ENCODE peak calls at places on chromosome 11, in six cellular contexts. A, W, C, K, D and H are unnamed samples.

GRCh38 chr11:117915219-117915618 is 14.0 kb downstream of the TMPRSS13 start:
- DNase-seq in D (no peak), W (no peak), A (no peak), K (no peak), C (no peak), H (no peak)

GRCh38 chr11:67389477-67389876 is 2.3 kb upstream of the RAD9A start:
- DNase-seq in W (no peak), K (no peak), C (no peak), A (no peak), D (peak), H (peak)

GRCh38 chr11:110897035-110897434 is 184.8 kb upstream of the ARHGAP20 start:
- DNase-seq in K (no peak), W (no peak), C (no peak), A (no peak), D (no peak), H (no peak)

GRCh38 chr11:8768625-8769333 is 86.2 kb downstream of the RPL27A start:
- DNase-seq in A (no peak), K (no peak), W (no peak), C (no peak), D (peak), H (no peak)

GRCh38 chr11:117356126-117356761 is 28.6 kb downstream of the CEP164 start:
- DNase-seq in A (no peak), W (no peak), C (no peak), D (no peak), K (no peak), H (no peak)

GRCh38 chr11:13448876-13449275 is 14.1 kb downstream of the BTBD10 start:
- DNase-seq in C (no peak), D (no peak), W (no peak), K (no peak), A (no peak), H (no peak)

GRCh38 chr11:99268895-99269294 is 248.1 kb downstream of the CNTN5 start:
- DNase-seq in W (no peak), D (no peak), A (no peak), C (no peak), K (no peak), H (no peak)

GRCh38 chr11:43269229-43269928 is 42.4 kb upstream of the API5 start:
- DNase-seq in K (no peak), D (no peak), C (no peak), W (no peak), A (no peak), H (peak)

GRCh38 chr11:44651535-44652130 is 75.1 kb upstream of the TSPAN18 start:
- DNase-seq in A (no peak), W (no peak), K (no peak), C (no peak), D (no peak), H (no peak)

GRCh38 chr11:10130872-10131271 is 163.1 kb downstream of the SBF2 start:
- DNase-seq in D (no peak), A (no peak), W (no peak), K (no peak), C (no peak), H (no peak)

GRCh38 chr11:76759517-76759916 is 23.6 kb upstream of the TSKU start:
- DNase-seq in C (no peak), D (no peak), K (no peak), A (no peak), W (no peak), H (no peak)